ENCODE peak calls at places on chromosomes 7 and 10, in four cellular contexts. A is HepG2, T is K562, Q is GM12878. V is an unnamed sample.

GRCh38 chr7:22444181-22444966 is 55.6 kb downstream of the STEAP1B start:
- DNase-seq in A (peak), T (no peak), Q (no peak), V (no peak)

GRCh38 chr7:156123362-156123761 is 311.1 kb upstream of the SHH start:
- DNase-seq in A (no peak), T (no peak), Q (no peak), V (no peak)

GRCh38 chr7:66142334-66142733 is 27.7 kb downstream of the CRCP start:
- DNase-seq in A (peak), T (no peak), Q (no peak), V (no peak)

GRCh38 chr7:79820387-79820786 is 314.2 kb upstream of the GNAI1 start:
- DNase-seq in A (no peak), T (no peak), Q (no peak), V (no peak)

GRCh38 chr10:79586933-79587332 is 23.8 kb upstream of the SFTPA1 start:
- DNase-seq in A (no peak), T (no peak), Q (no peak), V (no peak)

GRCh38 chr7:112171673-112172072 is 34.5 kb downstream of the DOCK4 start:
- DNase-seq in A (no peak), T (no peak), Q (no peak), V (no peak)

GRCh38 chr7:35003679-35004278 is 33.5 kb downstream of the DPY19L1 start:
- DNase-seq in A (peak), T (peak), Q (no peak), V (no peak)

GRCh38 chr10:99758241-99758891 is 24.1 kb upstream of the ABCC2 start:
- DNase-seq in A (no peak), T (no peak), Q (no peak), V (no peak)

GRCh38 chr10:4982764-4983226 is 19.6 kb downstream of the AKR1C1 start:
- DNase-seq in A (peak), T (no peak), Q (no peak), V (no peak)

GRCh38 chr10:109904397-109904796 is 18.9 kb downstream of the XPNPEP1 start:
- DNase-seq in A (no peak), T (no peak), Q (no peak), V (no peak)

GRCh38 chr10:77604063-77604462 is 33.5 kb downstream of the KCNMA1 start:
- DNase-seq in A (no peak), T (no peak), Q (no peak), V (no peak)

GRCh38 chr10:77606751-77607150 is 30.9 kb downstream of the KCNMA1 start:
- DNase-seq in A (no peak), T (no peak), Q (no peak), V (no peak)

GRCh38 chr10:77604941-77605351 is 32.7 kb downstream of the KCNMA1 start:
- DNase-seq in A (no peak), T (no peak), Q (no peak), V (no peak)

GRCh38 chr10:77603529-77603927 is 34.1 kb downstream of the KCNMA1 start:
- DNase-seq in A (no peak), T (no peak), Q (no peak), V (no peak)

GRCh38 chr10:77605466-77605865 is 32.1 kb downstream of the KCNMA1 start:
- DNase-seq in A (no peak), T (no peak), Q (no peak), V (peak)
- TF ChIP-seq CTCF in A (peak), T (peak), Q (no peak), V (no peak)

GRCh38 chr10:47288916-47289495 is 11.0 kb upstream of the GDF10 start:
- DNase-seq in A (no peak), T (no peak), Q (no peak), V (no peak)
- TF ChIP-seq NR2C2 in A (no peak), T (no peak), Q (no peak), V (no peak)

DNA sequence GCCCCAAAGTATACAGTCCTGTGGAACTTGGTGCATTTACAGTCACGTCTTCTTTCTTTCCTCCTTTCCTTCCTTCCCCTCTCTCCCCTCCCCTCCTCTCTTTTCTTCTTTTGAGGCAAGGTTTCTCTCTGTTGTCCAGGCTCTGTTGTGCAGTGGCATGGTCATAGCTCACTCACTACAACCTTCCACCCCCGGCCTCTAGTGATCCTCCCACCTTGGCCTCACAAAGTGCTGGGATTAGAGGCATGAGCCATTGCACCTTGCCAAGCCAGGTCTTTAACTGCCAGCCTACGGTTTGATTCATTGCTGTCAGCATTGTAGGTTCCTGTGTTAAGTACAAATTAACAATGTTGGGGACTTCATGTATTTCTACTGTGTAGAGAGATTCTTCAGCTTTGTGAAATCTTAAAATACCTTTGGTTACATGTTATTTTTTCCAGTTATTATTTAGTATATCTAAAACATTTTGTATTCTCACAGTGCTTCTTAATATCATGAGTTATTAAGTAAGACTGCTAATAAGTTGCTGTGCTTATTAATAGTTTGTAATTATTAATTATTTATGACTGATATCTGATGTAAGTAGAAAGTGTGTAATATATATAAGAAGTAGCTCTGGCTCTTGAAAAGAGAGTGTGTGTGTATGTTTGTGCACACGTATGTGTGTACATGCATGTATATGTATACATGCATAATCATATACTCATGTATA is 320.8 kb downstream of the EXOC4 start:
- DNase-seq in A (no peak), T (no peak), Q (no peak), V (no peak)
- TF ChIP-seq CTCF in A (no peak), T (no peak), Q (no peak), V (no peak)

DNA sequence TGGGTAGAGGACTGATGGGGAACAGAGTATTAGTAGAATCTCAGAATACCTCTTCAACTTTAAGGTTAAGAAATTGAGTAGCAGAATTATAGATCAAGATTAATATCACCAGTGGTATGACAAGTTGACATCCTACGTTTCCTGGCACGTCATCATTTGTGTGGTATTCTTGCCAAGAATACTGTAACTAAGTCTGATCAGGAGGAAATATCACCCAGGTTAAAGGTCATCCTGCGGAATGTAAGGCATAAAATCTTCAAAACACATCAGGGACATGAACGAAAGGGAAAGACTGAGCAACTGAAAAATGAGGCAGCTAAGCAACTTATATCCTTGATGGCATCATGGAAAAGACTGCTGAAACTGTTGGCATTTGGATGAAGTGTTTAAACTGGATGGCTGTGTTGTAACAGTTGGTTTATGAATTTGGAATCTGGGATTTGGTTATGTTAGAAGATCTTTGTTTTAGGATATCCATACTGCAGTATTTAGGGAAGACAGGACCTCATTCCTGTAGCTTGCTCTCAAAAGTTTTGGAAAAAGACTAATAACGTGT is 86.1 kb downstream of the TRIM24 start:
- DNase-seq in A (no peak), T (no peak), Q (no peak), V (no peak)
- TF ChIP-seq NR2C2 in A (no peak), T (no peak), Q (no peak), V (no peak)

GRCh38 chr7:37109853-37110252 is 338.8 kb downstream of the ELMO1 start:
- DNase-seq in A (peak), T (no peak), Q (no peak), V (no peak)
- TF ChIP-seq CTCF in A (peak), T (no peak), Q (no peak), V (no peak)

GRCh38 chr7:104982308-104982755 is 31.7 kb upstream of the KMT2E start:
- DNase-seq in A (no peak), T (peak), Q (no peak), V (no peak)

GRCh38 chr7:104981671-104982036 is 32.4 kb upstream of the KMT2E start:
- DNase-seq in A (no peak), T (no peak), Q (no peak), V (no peak)

GRCh38 chr7:104980969-104981670 is 32.9 kb upstream of the KMT2E start:
- DNase-seq in A (peak), T (peak), Q (no peak), V (no peak)

GRCh38 chr7:104979167-104979841 is 34.7 kb upstream of the KMT2E start:
- DNase-seq in A (no peak), T (no peak), Q (no peak), V (peak)

GRCh38 chr7:104980440-104980839 is 33.6 kb upstream of the KMT2E start:
- DNase-seq in A (no peak), T (no peak), Q (no peak), V (no peak)
- TF ChIP-seq NR2C2 in A (no peak), T (no peak), Q (no peak), V (no peak)

V was measured in WTC11.